ENCODE peak calls at places on chromosomes 6 and 20, in eight cellular contexts. A is psoas muscle, T is WERI-Rb-1, U is stomach, S is left ventricle myocardium inferior, Y is tibial artery, Z is IMR-90, W is thyroid gland. P is an unnamed sample.

GRCh38 chr6:106141441-106142237 is 55.5 kb downstream of the PRDM1 start:
- DNase-seq in S (no peak), T (no peak), A (no peak), Y (no peak), Z (no peak), U (no peak), W (no peak), P (no peak)

GRCh38 chr6:132401120-132401940 is at the start of gene MOXD1:
- DNase-seq in T (peak), U (peak), S (peak), W (peak), Z (peak), A (peak), Y (no peak), P (peak)

GRCh38 chr6:107340881-107341280 is 118.5 kb downstream of the PDSS2 start:
- DNase-seq in A (no peak), Z (no peak), S (no peak), T (peak), W (no peak), U (no peak), Y (no peak), P (no peak)

GRCh38 chr6:105304366-105304765 is 98.5 kb downstream of the PREP start:
- DNase-seq in A (no peak), T (no peak), Z (no peak), W (no peak), Y (no peak), S (no peak), U (no peak), P (no peak)

GRCh38 chr6:37535701-37536461 is 36.2 kb upstream of the CCDC167 start:
- DNase-seq in W (peak), S (no peak), T (no peak), Y (no peak), A (no peak), Z (no peak), U (peak), P (peak)

GRCh38 chr20:24910461-24910860 is 38.6 kb upstream of the CST7 start:
- DNase-seq in Y (no peak), U (no peak), Z (no peak), S (no peak), A (no peak), W (no peak), T (no peak), P (no peak)

GRCh38 chr20:51326241-51326819 is 216.2 kb downstream of the NFATC2 start:
- DNase-seq in A (no peak), Y (no peak), Z (peak), U (peak), T (peak), S (peak), W (peak), P (no peak)

GRCh38 chr20:37945034-37945660 is 42.2 kb downstream of the VSTM2L start:
- DNase-seq in T (no peak), W (no peak), U (peak), A (no peak), S (no peak), Z (no peak), Y (no peak), P (no peak)

GRCh38 chr6:73309784-73310502 is 44.1 kb downstream of the DPPA5 start:
- DNase-seq in Y (peak), T (peak), S (peak), Z (peak), W (peak), U (peak), A (peak), P (peak)

GRCh38 chr20:49747707-49748524 is 34.2 kb upstream of the B4GALT5 start:
- DNase-seq in Z (peak), A (peak), T (no peak), W (peak), Y (peak), U (peak), S (peak), P (no peak)

GRCh38 chr6:45075246-45075645 is 252.9 kb upstream of the RUNX2 start:
- DNase-seq in T (no peak), A (no peak), S (no peak), W (no peak), Y (no peak), U (no peak), Z (peak), P (no peak)

GRCh38 chr6:11865926-11866325 is 87.3 kb upstream of the ADTRP start:
- DNase-seq in U (no peak), Z (peak), A (no peak), Y (no peak), W (no peak), T (no peak), S (no peak), P (no peak)

GRCh38 chr6:6006428-6007310 is at the start of gene NRN1:
- DNase-seq in T (peak), W (no peak), Y (no peak), A (no peak), Z (no peak), U (no peak), S (no peak), P (no peak)

GRCh38 chr20:5001174-5002076 is at the start of gene SLC23A2:
- DNase-seq in U (peak), S (peak), A (peak), W (peak), T (peak), Z (no peak), Y (peak), P (peak)

GRCh38 chr6:7691675-7692452 is 34.0 kb upstream of the BMP6 start:
- DNase-seq in U (no peak), Y (no peak), Z (peak), W (no peak), T (no peak), A (peak), S (no peak), P (no peak)

GRCh38 chr6:137490961-137491360 is 3.2 kb downstream of the OLIG3 start:
- DNase-seq in Z (no peak), U (no peak), S (no peak), A (no peak), W (no peak), T (no peak), Y (no peak), P (no peak)

GRCh38 chr20:49620364-49621240 is 52.7 kb upstream of the PTGIS start:
- DNase-seq in T (no peak), Z (no peak), W (no peak), S (no peak), U (no peak), Y (no peak), A (no peak), P (peak)

GRCh38 chr20:41390889-41391288 is 24.3 kb upstream of the EMILIN3 start:
- DNase-seq in T (no peak), Z (no peak), A (no peak), U (no peak), W (no peak), Y (no peak), S (no peak), P (no peak)

GRCh38 chr20:54691335-54691734 is 215.9 kb downstream of the DOK5 start:
- DNase-seq in Z (no peak), Y (no peak), U (no peak), S (no peak), T (no peak), W (no peak), A (no peak), P (no peak)
- TF ChIP-seq CTCF in Z (no peak), Y (no peak), U (no peak), S (no peak), T (no peak), W (no peak), A (no peak), P (no peak)

GRCh38 chr6:130152908-130153510 is 69.7 kb downstream of the SAMD3 start:
- DNase-seq in A (no peak), U (no peak), Y (no peak), Z (no peak), W (no peak), S (no peak), T (peak), P (no peak)

GRCh38 chr6:130150906-130151305 is 71.8 kb downstream of the SAMD3 start:
- DNase-seq in U (no peak), W (no peak), Y (no peak), A (no peak), T (peak), S (no peak), Z (no peak), P (no peak)

GRCh38 chr6:130147151-130147550 is 75.6 kb downstream of the SAMD3 start:
- DNase-seq in W (no peak), S (no peak), A (no peak), T (peak), Z (no peak), U (no peak), Y (no peak), P (no peak)

GRCh38 chr6:130143709-130144108 is 79.0 kb downstream of the SAMD3 start:
- DNase-seq in A (no peak), Z (peak), Y (no peak), T (no peak), S (no peak), W (no peak), U (no peak), P (no peak)

GRCh38 chr6:130148181-130148580 is 74.6 kb downstream of the SAMD3 start:
- DNase-seq in W (no peak), S (no peak), Y (no peak), T (no peak), A (no peak), U (no peak), Z (no peak), P (no peak)
- TF ChIP-seq CTCF in W (no peak), S (no peak), Y (no peak), T (peak), A (no peak), U (no peak), Z (no peak), P (no peak)

DNA sequence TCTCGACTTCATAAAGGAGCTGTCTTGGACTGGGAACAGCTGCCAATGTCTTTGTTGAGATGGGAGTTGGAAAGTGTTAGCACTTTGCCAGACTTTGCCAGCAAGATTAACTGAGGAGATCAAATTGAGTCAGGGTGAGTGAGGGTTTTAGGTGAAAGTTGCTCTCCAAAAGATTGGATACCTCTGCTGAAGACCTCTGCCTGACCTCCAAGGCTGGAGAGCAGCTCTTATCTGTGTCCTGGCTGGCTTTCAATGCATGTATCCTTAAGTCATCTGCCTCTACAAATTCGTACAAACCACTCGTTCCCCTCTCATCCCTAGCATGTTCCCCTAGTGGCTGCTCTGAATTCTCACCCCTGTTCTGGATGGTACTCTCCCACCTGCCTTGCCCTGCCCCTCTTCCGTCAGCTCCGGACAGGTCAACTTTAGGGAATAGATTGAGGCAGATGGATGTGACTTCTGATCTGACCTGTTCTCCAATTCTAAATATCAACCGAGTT is at the start of gene EFCAB8:
- DNase-seq in Z (no peak), T (no peak), U (no peak), S (no peak), A (no peak), Y (no peak), W (no peak), P (no peak)
- TF ChIP-seq CTCF in Z (no peak), T (peak), U (no peak), S (no peak), A (no peak), Y (no peak), W (no peak), P (no peak)

DNA sequence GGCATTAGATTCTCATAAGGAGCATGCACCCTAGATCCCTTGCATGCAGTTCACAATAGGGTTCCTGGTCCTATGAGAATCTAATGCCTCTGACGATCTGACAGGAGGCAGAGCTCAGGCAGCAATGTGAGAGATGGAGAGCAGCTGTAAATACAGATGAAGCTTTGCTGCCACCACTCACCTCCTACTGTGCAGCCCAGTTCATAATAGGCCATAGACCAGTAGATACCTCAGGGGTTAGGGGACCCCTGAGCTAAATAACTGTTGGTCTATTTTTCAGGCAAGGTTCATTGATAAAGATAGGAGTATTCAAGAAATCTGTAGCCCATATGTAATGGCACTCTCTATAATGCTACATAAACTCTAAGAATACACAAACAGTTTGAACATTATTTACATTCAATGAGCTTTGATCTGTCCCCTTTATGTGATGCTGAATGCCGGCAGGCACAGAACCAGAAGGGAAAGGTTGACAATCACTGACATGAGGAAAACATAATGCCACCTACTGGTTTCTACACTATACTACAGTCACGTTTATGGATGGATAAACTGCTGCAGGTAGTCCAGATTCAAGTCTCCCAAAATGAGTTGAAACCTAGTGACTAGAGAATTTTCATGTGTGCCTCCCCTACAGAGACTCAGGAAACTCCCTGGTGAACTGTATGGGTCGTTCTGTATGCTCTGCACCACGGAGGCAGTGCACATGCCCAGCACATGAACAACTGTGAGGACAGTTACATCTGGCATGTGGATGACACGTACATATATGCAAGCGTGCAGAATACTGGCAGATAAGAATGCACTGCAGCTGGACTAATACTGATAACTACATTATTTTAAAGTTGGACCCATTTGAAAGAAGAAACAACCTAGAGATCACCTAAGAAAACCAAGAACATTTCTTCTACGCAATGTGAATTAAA is 72.0 kb downstream of the DST start:
- DNase-seq in U (no peak), A (no peak), T (peak), S (no peak), Y (no peak), Z (peak), W (no peak), P (no peak)
- TF ChIP-seq CTCF in U (peak), A (peak), T (peak), S (peak), Y (peak), Z (peak), W (peak), P (peak)

GRCh38 chr6:20400476-20401402 is 940 bp upstream of the E2F3 start:
- DNase-seq in Z (no peak), U (no peak), A (peak), Y (peak), S (peak), T (peak), W (peak), P (no peak)
- TF ChIP-seq CTCF in Z (peak), U (no peak), A (peak), Y (peak), S (peak), T (no peak), W (peak), P (no peak)

GRCh38 chr6:13229205-13230085 is 98.9 kb downstream of the TBC1D7 start:
- DNase-seq in U (no peak), W (peak), Y (no peak), A (no peak), S (no peak), T (no peak), Z (no peak), P (peak)
- TF ChIP-seq CTCF in U (no peak), W (peak), Y (no peak), A (no peak), S (no peak), T (peak), Z (no peak), P (no peak)

DNA sequence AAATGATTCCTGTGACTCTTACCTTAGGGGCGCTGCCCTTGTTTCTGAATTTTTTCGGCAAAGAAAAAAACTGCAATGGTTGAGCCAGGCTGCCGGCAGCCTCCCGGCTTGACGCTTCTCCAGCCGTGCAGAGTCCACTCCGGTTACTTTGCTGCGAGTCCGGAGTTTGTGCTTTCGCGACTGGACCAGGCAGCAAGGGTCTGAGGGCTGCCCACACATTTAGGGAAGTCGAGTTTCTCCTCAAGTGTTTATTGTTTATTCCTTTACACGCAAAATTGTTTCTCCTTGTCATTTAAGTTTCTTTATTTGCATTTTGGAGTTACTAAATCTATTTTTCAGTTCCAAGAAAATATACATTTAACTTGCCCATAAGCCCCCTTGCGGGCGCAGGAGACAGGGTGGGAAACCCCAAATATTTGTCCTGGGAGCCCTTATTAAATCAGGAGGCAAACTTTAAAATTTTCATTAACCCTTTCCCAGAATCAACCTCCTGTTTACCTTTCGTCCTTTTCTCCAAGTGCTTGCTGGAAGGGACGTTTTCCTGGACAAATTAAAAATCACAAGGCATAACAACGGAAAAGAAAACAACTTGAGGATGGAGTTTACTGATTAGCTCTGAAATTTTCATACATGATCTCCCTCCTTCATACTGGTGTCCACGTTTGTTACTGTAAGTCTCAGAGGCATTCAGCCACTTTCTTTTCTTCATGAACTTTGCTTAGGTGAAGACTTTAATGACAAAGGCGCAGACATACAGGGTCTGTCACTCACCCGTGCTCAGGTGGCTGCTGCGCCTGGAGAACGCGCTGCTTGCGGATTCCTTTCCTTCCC is 1.7 kb upstream of the PDE10A start:
- DNase-seq in U (no peak), Y (no peak), A (no peak), Z (no peak), S (no peak), W (peak), T (no peak), P (no peak)
- TF ChIP-seq CTCF in U (no peak), Y (no peak), A (no peak), Z (no peak), S (no peak), W (no peak), T (no peak), P (no peak)